ENCODE peak calls at places on chromosomes 16 and 17, in four cellular contexts. G is mammary epithelial cell, P is ovary, J is SK-N-SH. D is an unnamed sample.

GRCh38 chr17:49090885-49091594 is 41.5 kb upstream of the B4GALNT2 start:
- DNase-seq in G (peak), P (no peak), J (no peak), D (no peak)

GRCh38 chr16:12090162-12090552 is 113.6 kb downstream of the SNX29 start:
- DNase-seq in G (no peak), P (no peak), J (no peak), D (peak)

GRCh38 chr17:48591435-48592077 is 1.5 kb upstream of the HOXB3 start:
- DNase-seq in G (no peak), P (no peak), J (no peak), D (no peak)

GRCh38 chr16:19555938-19556778 is 655 bp downstream of the VPS35L start:
- DNase-seq in G (peak), P (no peak), J (peak), D (peak)

GRCh38 chr17:56898874-56899273 is 15.0 kb downstream of the TRIM25 start:
- DNase-seq in G (no peak), P (no peak), J (no peak), D (no peak)

GRCh38 chr17:80905586-80906230 is 85.9 kb upstream of the CHMP6 start:
- DNase-seq in G (no peak), P (no peak), J (no peak), D (no peak)

GRCh38 chr16:234468-235305 is at the start of gene FAM234A:
- DNase-seq in G (peak), P (peak), J (peak), D (peak)

GRCh38 chr17:77602062-77602746 is 356.3 kb upstream of the TNRC6C start:
- DNase-seq in G (peak), P (no peak), J (peak), D (peak)

GRCh38 chr17:62781826-62782225 is 26.3 kb downstream of the MARCHF10 start:
- DNase-seq in G (peak), P (no peak), J (no peak), D (no peak)

GRCh38 chr16:88077328-88078108 is 126.3 kb downstream of the BANP start:
- DNase-seq in G (no peak), P (no peak), J (peak), D (no peak)

GRCh38 chr17:62621223-62621622 is 6.2 kb upstream of the MRC2 start:
- DNase-seq in G (no peak), P (no peak), J (no peak), D (no peak)

GRCh38 chr17:77385750-77386501 is 245.2 kb downstream of the SEC14L1 start:
- DNase-seq in G (no peak), P (no peak), J (peak), D (no peak)

GRCh38 chr16:5045499-5046115 is 11.9 kb upstream of the NAGPA start:
- DNase-seq in G (no peak), P (no peak), J (no peak), D (no peak)

GRCh38 chr16:23516366-23517137 is 6.3 kb upstream of the GGA2 start:
- DNase-seq in G (no peak), P (no peak), J (no peak), D (no peak)

GRCh38 chr17:82272495-82273326 is 789 bp downstream of the CSNK1D start:
- DNase-seq in G (no peak), P (peak), J (peak), D (peak)

GRCh38 chr16:48126801-48127644 is 28.8 kb downstream of the ABCC12 start:
- DNase-seq in G (peak), P (no peak), J (no peak), D (no peak)

GRCh38 chr17:66904760-66905637 is 59.5 kb upstream of the CACNG4 start:
- DNase-seq in G (peak), P (peak), J (peak), D (peak)

GRCh38 chr17:70158180-70158579 is 11.2 kb upstream of the KCNJ2 start:
- DNase-seq in G (no peak), P (no peak), J (no peak), D (no peak)

GRCh38 chr17:62605588-62605987 is 21.9 kb upstream of the MRC2 start:
- DNase-seq in G (no peak), P (no peak), J (no peak), D (no peak)

GRCh38 chr17:41505836-41506767 is 690 bp upstream of the KRT13 start:
- DNase-seq in G (no peak), P (no peak), J (no peak), D (no peak)

GRCh38 chr17:11336290-11336995 is 95.4 kb downstream of the SHISA6 start:
- DNase-seq in G (no peak), P (no peak), J (no peak), D (no peak)

GRCh38 chr16:84631882-84632281 is 14.0 kb upstream of the COTL1 start:
- DNase-seq in G (no peak), P (no peak), J (no peak), D (no peak)

GRCh38 chr17:8292639-8293395 is 2.4 kb downstream of the SLC25A35 start:
- DNase-seq in G (peak), P (no peak), J (no peak), D (no peak)

GRCh38 chr17:37737971-37738370 is 6.9 kb downstream of the HNF1B start:
- DNase-seq in G (no peak), P (no peak), J (no peak), D (no peak)

GRCh38 chr16:77571463-77571862 is 136.6 kb upstream of the ADAMTS18 start:
- DNase-seq in G (no peak), P (no peak), J (no peak), D (no peak)

GRCh38 chr17:80468781-80469533 is 7.5 kb downstream of the NPTX1 start:
- DNase-seq in G (no peak), P (no peak), J (peak), D (no peak)

GRCh38 chr16:87602821-87603683 is 744 bp downstream of the JPH3 start:
- DNase-seq in G (no peak), P (no peak), J (peak), D (no peak)

DNA sequence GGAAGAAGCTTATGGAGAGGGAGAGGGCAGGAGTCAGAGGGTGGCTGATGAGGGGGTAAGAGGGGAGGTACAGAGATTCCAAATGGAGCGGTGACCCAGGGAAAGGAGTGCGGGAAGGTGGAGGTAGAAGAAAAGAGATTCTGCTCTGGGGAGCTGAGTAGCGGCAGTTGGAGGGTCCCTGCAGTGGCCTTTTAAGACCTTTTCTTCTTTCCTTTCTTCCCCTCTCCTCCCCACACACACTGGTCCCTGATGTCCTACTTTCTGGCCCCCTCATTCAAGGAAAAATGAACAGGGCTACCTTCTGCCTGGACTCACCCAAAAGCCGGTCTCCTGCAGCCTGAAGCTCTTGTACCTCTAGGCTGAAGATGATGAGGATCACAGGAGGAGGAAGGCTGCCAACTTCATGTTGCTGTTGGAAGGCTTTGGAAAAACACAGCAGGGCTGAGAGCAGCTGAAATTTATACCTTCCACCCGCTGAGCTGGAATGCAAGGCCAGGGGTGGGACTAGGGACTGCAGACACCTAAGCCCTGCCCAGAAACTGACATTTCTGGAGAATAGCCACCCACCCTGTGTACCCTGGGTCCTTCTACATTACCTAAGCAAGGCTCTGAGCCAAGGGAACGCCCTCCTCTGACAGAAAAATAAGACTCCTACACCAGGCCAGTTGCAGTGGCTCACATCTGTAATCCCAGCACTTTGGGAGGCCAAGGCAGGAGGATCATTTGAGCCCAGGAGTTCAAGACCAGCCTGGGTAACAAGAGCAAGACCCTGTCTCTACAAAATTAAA is 9.4 kb upstream of the HEATR6 start:
- DNase-seq in G (no peak), P (no peak), J (no peak), D (no peak)
- H3K4me3 ChIP-seq in G (no peak), P (no peak), J (no peak), D (no peak)

DNA sequence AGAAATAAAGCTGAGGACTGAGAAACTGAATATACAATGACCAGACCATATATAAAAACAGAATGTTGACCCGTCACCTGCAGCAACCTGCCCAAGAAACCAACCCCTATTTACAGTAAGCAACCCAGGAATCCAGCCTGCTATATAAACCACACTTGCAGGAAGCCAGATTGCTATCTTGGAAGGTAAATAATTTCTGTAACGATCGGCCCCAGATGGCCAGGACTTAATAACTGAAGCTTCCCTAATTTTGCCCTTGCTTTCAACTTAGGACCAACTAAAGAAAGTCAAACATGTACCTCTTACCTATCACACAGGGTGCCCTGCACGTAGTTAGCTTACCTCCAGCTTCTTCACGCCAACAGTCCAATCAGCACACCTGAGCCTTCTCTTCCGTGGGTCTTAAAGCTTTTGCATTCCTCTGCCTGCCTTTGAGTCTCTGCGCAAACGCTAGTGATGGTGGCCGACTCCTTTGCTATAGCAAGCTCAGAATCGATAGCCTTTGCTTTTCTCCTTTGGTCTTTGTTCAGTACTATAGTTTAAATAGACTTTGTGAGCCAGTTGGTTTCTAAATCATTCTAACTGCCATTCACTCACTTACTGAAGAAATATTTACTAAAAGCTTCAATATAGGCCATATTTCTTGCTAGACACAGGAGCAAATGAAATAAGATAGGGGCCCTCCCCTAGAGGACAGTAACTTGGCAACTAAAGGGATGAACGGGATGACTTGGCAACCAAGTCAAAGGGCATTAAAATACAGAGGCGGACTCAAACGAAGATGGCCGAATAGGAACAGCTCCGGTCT is 31.3 kb downstream of the MPHOSPH6 start:
- DNase-seq in G (no peak), P (no peak), J (no peak), D (no peak)
- H3K4me3 ChIP-seq in G (no peak), P (no peak), J (no peak), D (no peak)

DNA sequence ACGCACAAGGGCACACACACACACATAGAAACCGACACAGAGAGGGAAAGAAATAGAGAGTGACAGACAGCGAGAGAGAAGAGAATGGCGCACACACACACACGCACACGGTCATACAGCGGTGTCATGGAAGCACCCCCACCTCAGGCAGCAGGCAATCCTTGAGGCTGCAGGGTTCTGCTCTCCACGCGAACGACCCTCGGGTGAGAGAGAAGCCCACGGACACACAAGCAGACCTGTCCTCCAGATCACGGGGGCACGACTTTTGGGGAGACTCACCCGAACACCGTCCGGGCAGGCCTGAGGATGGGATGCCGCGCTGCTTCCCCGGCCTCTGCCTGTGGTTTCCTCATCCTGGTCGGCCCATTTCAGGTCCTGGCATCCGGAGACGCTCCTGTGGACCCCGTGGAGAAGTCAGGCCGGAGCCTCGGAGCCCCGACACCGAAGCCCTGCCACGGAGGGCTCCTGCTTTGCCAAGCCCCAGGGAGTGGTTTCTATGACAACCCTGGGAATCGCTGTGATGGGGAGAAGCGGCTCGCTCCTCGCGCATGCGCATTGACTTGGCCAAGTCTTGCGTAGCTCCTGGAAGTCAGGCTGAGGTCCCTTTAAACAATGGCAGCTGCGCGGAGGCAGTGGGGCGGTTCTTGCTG is 118.2 kb upstream of the KCNJ18 start:
- DNase-seq in G (peak), P (peak), J (peak), D (peak)
- H3K4me3 ChIP-seq in G (no peak), P (peak), J (peak), D (peak)

DNA sequence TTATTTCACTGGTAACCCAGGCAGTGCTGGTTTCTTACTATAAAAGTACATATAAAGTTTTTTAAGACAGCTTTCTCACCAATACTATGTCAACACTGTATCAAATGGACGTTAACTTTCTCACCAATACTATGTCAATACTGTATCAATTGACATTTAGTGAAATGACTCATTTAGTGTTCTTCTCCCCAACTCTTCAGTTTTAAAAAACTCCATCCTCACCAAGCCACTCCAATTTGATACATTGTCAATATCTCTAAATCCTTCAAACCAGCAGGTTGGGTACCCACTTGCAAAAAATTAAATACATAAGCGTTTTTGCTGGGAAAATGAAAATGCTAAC is 4.8 kb downstream of the TOB1 start:
- DNase-seq in G (no peak), P (no peak), J (no peak), D (no peak)
- H3K4me3 ChIP-seq in G (no peak), P (no peak), J (no peak), D (no peak)

D was measured in testis.